ENCODE peak calls at places on chromosomes 12 and 14, in seven cellular contexts. W is PC-3, L is PC-9, M is GM23248, E is SK-N-SH, K is OCI-LY7, P is hepatocyte. D is an unnamed sample. For H3K9me2, the result is how much of the 10 kb centered on the place peaks cover.

GRCh38 chr12:113332688-113333087 is 2.2 kb downstream of the SLC8B1 start:
- DNase-seq in W (no peak), L (no peak), M (no peak), E (no peak), K (no peak), P (no peak), D (no peak)

GRCh38 chr12:57604454-57605307 is at the start of gene DTX3:
- DNase-seq in W (no peak), L (no peak), M (peak), E (peak), K (no peak), P (peak), D (peak)

GRCh38 chr12:75116611-75117010 is 93.0 kb downstream of the KCNC2 start:
- DNase-seq in W (no peak), L (no peak), M (no peak), E (no peak), K (no peak), P (no peak), D (no peak)

GRCh38 chr14:101357038-101357437 is 204.3 kb upstream of the DIO3 start:
- DNase-seq in W (no peak), L (no peak), M (no peak), E (no peak), K (no peak), P (no peak), D (no peak)

GRCh38 chr14:104753528-104754212 is 723 bp downstream of the SIVA1 start:
- DNase-seq in W (peak), L (no peak), M (peak), E (no peak), K (peak), P (peak), D (peak)

GRCh38 chr14:39469094-39469710 is 37.0 kb upstream of the FBXO33 start:
- DNase-seq in W (no peak), L (no peak), M (no peak), E (no peak), K (peak), P (peak), D (peak)

GRCh38 chr14:24392327-24393098 is 6.3 kb upstream of the NYNRIN start:
- DNase-seq in W (peak), L (peak), M (peak), E (no peak), K (no peak), P (peak), D (peak)

GRCh38 chr12:50948798-50949197 is 3.5 kb upstream of the HIGD1C start:
- DNase-seq in W (no peak), L (no peak), M (peak), E (no peak), K (no peak), P (no peak), D (no peak)

GRCh38 chr12:123094349-123095073 is 56.4 kb downstream of the PITPNM2 start:
- DNase-seq in W (peak), L (peak), M (peak), E (no peak), K (no peak), P (peak), D (no peak)

GRCh38 chr14:32129124-32129523 is 52.0 kb downstream of the ARHGAP5 start:
- DNase-seq in W (peak), L (no peak), M (peak), E (no peak), K (no peak), P (no peak), D (no peak)

GRCh38 chr14:68148276-68148675 is 328.7 kb downstream of the RAD51B start:
- DNase-seq in W (peak), L (no peak), M (peak), E (no peak), K (no peak), P (no peak), D (no peak)

GRCh38 chr12:4567073-4567881 is 5.3 kb downstream of the DYRK4 start:
- DNase-seq in W (no peak), L (no peak), M (no peak), E (no peak), K (peak), P (no peak), D (no peak)

GRCh38 chr12:89117448-89118034 is 234.8 kb downstream of the DUSP6 start:
- DNase-seq in W (peak), L (peak), M (no peak), E (no peak), K (no peak), P (peak), D (no peak)

GRCh38 chr14:68730811-68731425 is 61.9 kb downstream of the ZFP36L1 start:
- DNase-seq in W (no peak), L (no peak), M (no peak), E (no peak), K (no peak), P (no peak), D (peak)

GRCh38 chr12:95548539-95549391 is 2.5 kb downstream of the USP44 start:
- DNase-seq in W (no peak), L (no peak), M (peak), E (peak), K (peak), P (peak), D (peak)

GRCh38 chr12:88600272-88600671 is 20.0 kb upstream of the KITLG start:
- DNase-seq in W (peak), L (no peak), M (peak), E (no peak), K (no peak), P (no peak), D (no peak)

GRCh38 chr12:51318846-51319570 is 5.0 kb downstream of the BIN2 start:
- DNase-seq in W (peak), L (no peak), M (no peak), E (no peak), K (peak), P (no peak), D (no peak)

GRCh38 chr12:51992246-51992645 is 14.5 kb upstream of the TAMALIN start:
- DNase-seq in W (no peak), L (no peak), M (no peak), E (no peak), K (no peak), P (no peak), D (no peak)

GRCh38 chr12:53290661-53291060 is 4.7 kb upstream of the PFDN5 start:
- DNase-seq in W (no peak), L (no peak), M (peak), E (no peak), K (no peak), P (no peak), D (no peak)

GRCh38 chr14:60095781-60096450 is 4.2 kb downstream of the PCNX4 start:
- DNase-seq in W (peak), L (no peak), M (peak), E (no peak), K (peak), P (no peak), D (no peak)

GRCh38 chr12:52720487-52720886 is 17.2 kb upstream of the KRT77 start:
- DNase-seq in W (peak), L (no peak), M (peak), E (no peak), K (no peak), P (no peak), D (no peak)

GRCh38 chr12:25835385-25835784 is 123.1 kb upstream of the RASSF8 start:
- DNase-seq in W (no peak), L (no peak), M (no peak), E (no peak), K (no peak), P (no peak), D (no peak)
- H3K9me2 ChIP-seq in W (under half), L (under half), M (under half), E (under half), K (under half), P (under half), D (under half)

GRCh38 chr12:70936414-70936813 is 15.9 kb upstream of the PTPRR start:
- DNase-seq in W (no peak), L (no peak), M (no peak), E (no peak), K (no peak), P (no peak), D (no peak)
- H3K9me2 ChIP-seq in W (under half), L (under half), M (under half), E (under half), K (under half), P (under half), D (under half)

DNA sequence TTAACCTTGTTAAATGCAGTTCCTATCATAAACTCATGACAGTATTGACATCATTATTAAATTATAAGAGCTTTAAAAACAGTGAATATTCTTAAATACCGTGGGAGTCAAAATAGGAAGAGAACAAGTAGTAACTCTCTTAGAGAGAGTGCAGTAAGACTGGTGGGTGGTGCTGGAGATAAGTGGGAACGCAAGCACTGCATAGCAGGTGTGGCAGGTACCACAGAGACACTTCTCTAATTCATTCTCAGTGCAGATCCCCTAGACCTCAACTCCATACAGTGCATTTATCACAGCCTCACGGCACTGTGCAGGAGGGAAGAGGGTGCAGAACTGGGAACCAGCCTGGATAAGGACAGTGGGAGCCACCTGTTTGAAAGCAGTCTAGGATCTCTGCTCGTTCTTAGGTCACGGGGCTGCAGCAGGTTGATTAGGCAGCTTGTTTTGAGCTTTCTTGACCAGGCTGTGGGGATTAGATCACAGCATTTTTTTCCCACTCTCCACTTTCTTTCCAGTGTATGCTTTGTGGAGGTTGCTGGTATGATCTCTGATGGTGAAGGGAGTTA is 165.6 kb downstream of the PRKCH start:
- DNase-seq in W (no peak), L (no peak), M (no peak), E (no peak), K (no peak), P (no peak), D (no peak)
- H3K9me2 ChIP-seq in W (under half), L (under half), M (under half), E (under half), K (under half), P (under half), D (under half)

GRCh38 chr14:89833120-89833521 is 121.4 kb downstream of the EFCAB11 start:
- DNase-seq in W (no peak), L (no peak), M (peak), E (no peak), K (no peak), P (no peak), D (no peak)
- H3K9me2 ChIP-seq in W (under half), L (under half), M (under half), E (under half), K (under half), P (under half), D (under half)

D was measured in GM23338.